ENCODE peak calls at places on chromosomes 5 and 9, in five cellular contexts. Y, G, R, H and D are unnamed samples. For H3K27me3, the result is how much of the 10 kb centered on the place peaks cover.

GRCh38 chr5:102738037-102738436 is 17.1 kb upstream of the PAM start:
- DNase-seq in Y (no peak), G (no peak), R (no peak), H (no peak), D (no peak)

GRCh38 chr5:133049726-133050048 is 2.1 kb upstream of the HSPA4 start:
- DNase-seq in H (no peak), R (no peak), G (no peak), Y (no peak), D (no peak)

GRCh38 chr5:388266-389196 is 54.4 kb upstream of the EXOC3 start:
- DNase-seq in R (no peak), H (no peak), Y (no peak), G (no peak), D (no peak)

GRCh38 chr5:8470489-8470888 is 601.5 kb downstream of the MTRR start:
- DNase-seq in Y (no peak), G (no peak), R (no peak), H (no peak), D (no peak)

GRCh38 chr9:120366646-120367019 is 213.3 kb downstream of the CDK5RAP2 start:
- DNase-seq in H (peak), G (peak), R (peak), Y (no peak), D (peak)

GRCh38 chr5:6714221-6715041 is 1.2 kb downstream of the TENT4A start:
- DNase-seq in R (peak), G (no peak), H (no peak), Y (no peak), D (peak)

GRCh38 chr5:169803077-169803981 is 166.3 kb downstream of the DOCK2 start:
- DNase-seq in Y (no peak), R (peak), G (peak), H (peak), D (peak)

GRCh38 chr9:70043285-70043684 is 363 bp upstream of the MAMDC2 start:
- DNase-seq in R (peak), Y (peak), G (no peak), H (no peak), D (no peak)

GRCh38 chr5:57298985-57299491 is 125.2 kb downstream of the GPBP1 start:
- DNase-seq in G (peak), H (peak), R (peak), Y (peak), D (peak)

GRCh38 chr9:16001856-16002255 is 449.0 kb downstream of the CCDC171 start:
- DNase-seq in H (peak), G (no peak), R (peak), Y (no peak), D (no peak)

GRCh38 chr5:138714694-138715093 is 38.5 kb upstream of the CTNNA1 start:
- DNase-seq in G (no peak), Y (no peak), R (no peak), H (no peak), D (no peak)

GRCh38 chr5:36904677-36905076 is 28.1 kb downstream of the NIPBL start:
- DNase-seq in R (no peak), G (no peak), Y (no peak), H (no peak), D (peak)

GRCh38 chr9:2876320-2876719 is 32.4 kb upstream of the PUM3 start:
- DNase-seq in R (no peak), Y (no peak), G (no peak), H (no peak), D (no peak)

GRCh38 chr5:109570362-109570874 is 119.3 kb upstream of the MAN2A1 start:
- DNase-seq in Y (no peak), R (no peak), H (no peak), G (no peak), D (no peak)

GRCh38 chr5:109571785-109572184 is 117.9 kb upstream of the MAN2A1 start:
- DNase-seq in R (no peak), Y (no peak), G (no peak), H (no peak), D (no peak)

GRCh38 chr5:109566361-109566760 is 123.4 kb upstream of the MAN2A1 start:
- DNase-seq in G (no peak), H (no peak), R (no peak), Y (no peak), D (no peak)

GRCh38 chr5:109563692-109564091 is 126.0 kb upstream of the MAN2A1 start:
- DNase-seq in H (no peak), Y (no peak), G (no peak), R (no peak), D (no peak)

GRCh38 chr5:109567374-109568044 is 122.2 kb upstream of the MAN2A1 start:
- DNase-seq in H (peak), R (peak), Y (no peak), G (peak), D (no peak)
- H3K27ac ChIP-seq in H (no peak), R (no peak), Y (no peak), G (no peak), D (no peak)

DNA sequence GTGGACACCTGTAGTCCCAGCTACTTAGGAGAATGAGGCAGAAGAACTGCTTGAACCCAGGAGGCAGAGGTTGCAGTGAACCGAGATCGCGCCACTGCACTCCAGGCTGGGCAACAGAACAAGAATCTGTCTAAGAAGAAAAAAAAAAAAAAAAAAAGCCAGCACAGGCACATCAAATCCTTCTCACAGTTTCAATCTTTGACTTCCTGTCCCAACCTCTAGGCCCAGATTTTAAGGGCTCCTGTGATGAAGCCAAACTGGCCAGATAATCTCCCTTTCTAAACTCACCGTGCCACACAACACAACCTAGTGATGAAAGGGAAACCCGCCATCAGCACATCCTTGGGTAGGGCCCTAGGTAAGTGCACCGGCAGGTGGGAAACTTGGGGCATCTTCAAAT is 58.1 kb downstream of the ROR2 start:
- DNase-seq in R (no peak), Y (no peak), G (no peak), H (no peak), D (no peak)
- H3K27me3 ChIP-seq in R (under half), Y (under half), G (under half), H (under half), D (half or more)

GRCh38 chr5:134103998-134104612 is 10.4 kb upstream of the TCF7 start:
- DNase-seq in H (no peak), G (no peak), R (no peak), Y (no peak), D (no peak)
- H3K4me2 ChIP-seq in H (no peak), G (no peak), R (no peak), Y (no peak), D (no peak)

DNA sequence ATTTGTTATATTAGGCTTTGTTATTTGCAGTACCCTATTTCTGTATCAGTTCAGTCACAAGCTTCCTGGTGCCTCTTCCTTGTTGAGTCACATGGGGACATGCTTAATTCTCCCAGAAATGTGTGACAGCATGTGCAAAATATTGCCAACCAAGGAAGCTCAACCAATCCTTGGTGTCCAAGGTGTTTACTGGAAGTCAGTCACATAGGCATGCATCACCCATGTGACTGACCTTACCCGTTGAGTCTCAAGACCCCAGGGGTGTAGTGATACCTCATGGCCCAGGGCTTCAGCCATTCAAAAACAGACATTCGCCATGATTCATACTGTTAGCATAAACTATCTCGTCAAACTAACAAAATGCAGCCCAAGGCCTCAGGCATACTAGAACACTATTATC is 9.3 kb upstream of the ANKDD1B start:
- DNase-seq in R (peak), Y (no peak), H (peak), G (peak), D (peak)
- H3K27ac ChIP-seq in R (no peak), Y (no peak), H (no peak), G (no peak), D (peak)

GRCh38 chr9:36903541-36904435 is 130.3 kb downstream of the PAX5 start:
- DNase-seq in G (peak), H (peak), R (peak), Y (no peak), D (peak)

GRCh38 chr9:36900856-36901220 is 133.2 kb downstream of the PAX5 start:
- DNase-seq in H (no peak), R (no peak), Y (no peak), G (no peak), D (no peak)

GRCh38 chr9:36901528-36901927 is 132.5 kb downstream of the PAX5 start:
- DNase-seq in G (no peak), H (no peak), R (no peak), Y (no peak), D (no peak)

GRCh38 chr9:36902861-36903524 is 131.1 kb downstream of the PAX5 start:
- DNase-seq in G (no peak), Y (no peak), R (no peak), H (no peak), D (peak)

DNA sequence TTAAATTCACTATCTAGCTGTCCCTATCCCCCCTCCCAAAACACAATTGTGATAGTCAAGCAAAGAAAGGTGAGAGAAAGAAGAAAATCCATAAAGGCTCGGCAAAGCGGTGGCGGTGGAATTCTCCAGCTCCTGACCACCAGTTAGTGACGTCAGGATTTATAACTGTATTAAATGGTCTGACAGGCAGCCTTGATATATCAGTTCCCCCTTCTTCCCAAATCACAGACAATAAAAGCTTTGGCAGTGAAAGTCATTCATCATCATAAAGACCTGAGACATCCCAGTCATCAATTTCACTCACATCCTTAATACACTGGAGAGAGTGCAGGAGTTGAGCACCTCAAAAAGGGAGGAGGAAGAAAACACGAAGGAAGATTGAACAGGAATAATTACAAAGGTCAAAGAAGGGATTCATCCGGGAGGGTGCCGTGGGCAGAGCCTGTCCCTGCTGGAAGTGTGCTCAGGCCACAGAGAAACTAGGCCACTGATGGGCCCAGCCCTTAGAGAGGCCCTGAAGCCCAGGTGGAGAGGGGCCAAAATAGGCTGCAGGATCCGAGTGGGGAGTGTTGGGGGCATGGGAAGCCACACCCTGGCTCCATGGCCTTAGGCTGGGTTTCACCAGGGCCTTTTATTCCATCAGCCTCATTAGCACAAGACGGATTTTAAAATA is 131.9 kb downstream of the PAX5 start:
- DNase-seq in R (no peak), H (no peak), G (no peak), Y (no peak), D (no peak)
- H3K27me3 ChIP-seq in R (under half), H (under half), G (half or more), Y (under half), D (half or more)

GRCh38 chr9:22975921-22976320 is 529.3 kb downstream of the DMRTA1 start:
- DNase-seq in H (peak), G (no peak), R (peak), Y (no peak), D (no peak)

GRCh38 chr9:22970434-22970975 is 523.9 kb downstream of the DMRTA1 start:
- DNase-seq in R (no peak), G (no peak), H (no peak), Y (no peak), D (no peak)

GRCh38 chr9:22976454-22976853 is 529.8 kb downstream of the DMRTA1 start:
- DNase-seq in G (no peak), H (peak), R (peak), Y (no peak), D (no peak)
- H3K4me2 ChIP-seq in G (no peak), H (no peak), R (no peak), Y (no peak), D (no peak)

GRCh38 chr5:61279725-61280124 is 52.3 kb upstream of the ZSWIM6 start:
- DNase-seq in Y (no peak), H (peak), R (peak), G (no peak), D (no peak)
- H3K27ac ChIP-seq in Y (no peak), H (no peak), R (no peak), G (peak), D (no peak)

GRCh38 chr5:73448072-73448432 is 525 bp downstream of the FOXD1 start:
- DNase-seq in R (no peak), Y (no peak), H (no peak), G (no peak), D (no peak)
- H3K27me3 ChIP-seq in R (under half), Y (under half), H (under half), G (under half), D (under half)

GRCh38 chr5:160230686-160231527 is 1.6 kb downstream of the FABP6 start:
- DNase-seq in H (peak), G (no peak), R (peak), Y (no peak), D (peak)
- H3K4me2 ChIP-seq in H (no peak), G (no peak), R (no peak), Y (no peak), D (no peak)

DNA sequence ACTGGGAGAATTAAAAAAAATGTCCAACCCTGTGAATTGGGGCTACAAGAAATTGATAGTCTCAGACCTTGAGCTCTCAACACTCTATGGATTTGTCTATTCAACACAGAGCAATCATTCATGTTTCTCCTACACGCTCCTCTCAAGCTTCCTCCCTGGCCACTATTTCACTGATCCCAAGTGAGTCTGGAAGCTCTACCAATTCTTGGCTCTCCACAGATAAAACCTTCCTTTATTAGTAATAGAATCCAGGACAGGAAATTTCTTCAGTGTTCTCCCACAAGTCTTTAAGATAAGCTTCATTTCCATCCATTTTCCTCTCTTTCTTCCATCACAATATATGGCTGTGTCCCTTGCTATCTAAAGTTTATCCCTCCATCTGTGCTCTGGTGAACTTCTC is 215.1 kb upstream of the PAPPA start:
- DNase-seq in Y (no peak), G (no peak), H (no peak), R (no peak), D (no peak)
- H3K27ac ChIP-seq in Y (no peak), G (no peak), H (peak), R (peak), D (no peak)